ENCODE peak calls at places on chromosomes 12 and 14, in six cellular contexts. M is lower lobe of right lung; Y is anterior cingulate cortex; Z is GM23248; V is stimulated activated CD8-positive, alpha-beta memory T cell treated with anti-CD3 and anti-CD28 coated beads, Interleukin-4, amount 100 ng/mL, for 1 hour; H is iris pigment epithelial cell. D is an unnamed sample.

GRCh38 chr12:4911316-4911994 is 1.8 kb downstream of the KCNA1 start:
- DNase-seq in M (no peak), Y (no peak), Z (no peak), V (no peak), H (no peak), D (peak; percentile 42)

GRCh38 chr12:66187822-66188221 is 1.2 kb upstream of the IRAK3 start:
- DNase-seq in M (no peak), Y (no peak), Z (no peak), V (no peak), H (no peak), D (no peak)

GRCh38 chr12:5227722-5228274 is 184.1 kb downstream of the KCNA5 start:
- DNase-seq in M (no peak), Y (no peak), Z (no peak), V (no peak), H (no peak), D (no peak)

GRCh38 chr14:73143003-73143402 is 6.7 kb downstream of the PSEN1 start:
- DNase-seq in M (no peak), Y (peak; percentile 12), Z (no peak), V (no peak), H (no peak), D (no peak)

GRCh38 chr14:65637780-65638179 is 225.2 kb downstream of the FUT8 start:
- DNase-seq in M (no peak), Y (no peak), Z (peak; percentile 25), V (peak; percentile 2), H (peak; percentile 9), D (peak; percentile 37)

GRCh38 chr12:106139422-106140141 is 828 bp upstream of the NUAK1 start:
- DNase-seq in M (peak; percentile 76), Y (no peak), Z (peak; percentile 91), V (no peak), H (peak; percentile 72), D (peak; percentile 53)

GRCh38 chr12:104802198-104802597 is 155.9 kb downstream of the SLC41A2 start:
- DNase-seq in M (no peak), Y (no peak), Z (peak; percentile 14), V (no peak), H (peak; percentile 22), D (no peak)

GRCh38 chr14:80356413-80356812 is 145.1 kb upstream of the DIO2 start:
- DNase-seq in M (no peak), Y (no peak), Z (peak; percentile 43), V (no peak), H (peak; percentile 52), D (no peak)